ENCODE peak calls at places on chromosomes 4 and X, in six cellular contexts. M is CD8-positive, alpha-beta T cell; F is uterus; W is GM13977; V is IMR-90; T is K562. E is an unnamed sample.

GRCh38 chrX:28848707-28849106 is 261.5 kb downstream of the IL1RAPL1 start:
- DNase-seq in T (no peak), W (no peak), M (no peak), V (no peak), F (no peak), E (no peak)

GRCh38 chr4:8308856-8309771 is 39.6 kb downstream of the HTRA3 start:
- DNase-seq in W (no peak), M (no peak), T (no peak), F (peak), V (peak), E (no peak)

GRCh38 chrX:9164535-9165425 is 130.9 kb upstream of the FAM9B start:
- DNase-seq in T (no peak), W (no peak), V (no peak), M (no peak), F (no peak), E (no peak)

GRCh38 chrX:19889582-19890342 is 2.4 kb upstream of the SH3KBP1 start:
- DNase-seq in W (peak), V (peak), F (peak), T (peak), M (peak), E (peak)

GRCh38 chrX:1222511-1223252 is 10.2 kb upstream of the CRLF2 start:
- DNase-seq in M (no peak), F (no peak), T (no peak), V (no peak), W (no peak), E (no peak)

GRCh38 chr4:150577786-150578185 is 4.2 kb upstream of the MAB21L2 start:
- DNase-seq in T (no peak), W (no peak), V (no peak), M (no peak), F (no peak), E (no peak)

GRCh38 chr4:10006236-10006603 is 15.1 kb downstream of the SLC2A9 start:
- DNase-seq in V (no peak), T (no peak), W (no peak), F (peak), M (no peak), E (no peak)

GRCh38 chr4:7379719-7380118 is 55.0 kb downstream of the PSAPL1 start:
- DNase-seq in T (no peak), V (no peak), M (no peak), W (no peak), F (no peak), E (no peak)

GRCh38 chr4:109729563-109730293 is at the start of gene PLA2G12A:
- DNase-seq in V (peak), M (peak), T (peak), W (peak), F (peak), E (peak)

GRCh38 chr4:73653695-73654106 is 33.5 kb upstream of the RASSF6 start:
- DNase-seq in W (peak), V (peak), M (no peak), T (peak), F (no peak), E (peak)

GRCh38 chr4:69653147-69653546 is at the start of gene UGT2A1:
- DNase-seq in T (no peak), M (no peak), F (no peak), W (no peak), V (no peak), E (no peak)

GRCh38 chrX:7414753-7415152 is 266.8 kb upstream of the PUDP start:
- DNase-seq in F (no peak), V (no peak), T (no peak), W (no peak), M (no peak), E (no peak)

GRCh38 chrX:130114141-130114561 is 3.9 kb upstream of the ELF4 start:
- DNase-seq in M (no peak), V (peak), W (no peak), F (no peak), T (peak), E (no peak)

GRCh38 chrX:78650906-78651437 is 8.2 kb downstream of the RTL3 start:
- DNase-seq in M (no peak), F (no peak), T (no peak), W (peak), V (peak), E (no peak)

GRCh38 chrX:56219702-56220101 is 12.5 kb upstream of the KLF8 start:
- DNase-seq in T (no peak), W (no peak), M (no peak), F (no peak), V (no peak), E (no peak)

GRCh38 chr4:106421441-106422296 is 53.1 kb upstream of the GIMD1 start:
- DNase-seq in M (no peak), T (no peak), F (no peak), V (peak), W (no peak), E (no peak)

GRCh38 chr4:54433686-54434085 is 204.6 kb downstream of the PDGFRA start:
- DNase-seq in F (no peak), V (peak), M (no peak), T (peak), W (no peak), E (no peak)

GRCh38 chrX:38618152-38618551 is 56.8 kb downstream of the TSPAN7 start:
- DNase-seq in W (no peak), M (no peak), T (no peak), F (no peak), V (no peak), E (no peak)

GRCh38 chr4:119212964-119213606 is 572 bp downstream of the USP53 start:
- DNase-seq in T (peak), M (peak), V (peak), W (peak), F (peak), E (peak)

GRCh38 chrX:20718592-20718991 is 451.9 kb upstream of the RPS6KA3 start:
- DNase-seq in W (no peak), F (no peak), M (no peak), V (no peak), T (no peak), E (no peak)

GRCh38 chrX:13938053-13938765 is 91.5 kb downstream of the GEMIN8 start:
- DNase-seq in M (no peak), F (no peak), T (no peak), W (peak), V (peak), E (peak)

GRCh38 chrX:139554367-139554766 is 23.8 kb downstream of the F9 start:
- DNase-seq in T (no peak), W (no peak), M (no peak), F (no peak), V (no peak), E (no peak)

GRCh38 chrX:18810416-18810815 is 103.0 kb downstream of the PPEF1 start:
- DNase-seq in M (no peak), T (no peak), W (no peak), V (no peak), F (no peak), E (no peak)

GRCh38 chrX:16586371-16587112 is 63.4 kb upstream of the S100G start:
- DNase-seq in T (peak), W (no peak), M (no peak), F (no peak), V (no peak), E (no peak)

GRCh38 chrX:18674788-18675735 is 3.2 kb upstream of the RS1 start:
- DNase-seq in M (peak), W (peak), T (peak), F (peak), V (peak), E (peak)

GRCh38 chr4:123325241-123325681 is 71.3 kb upstream of the SPRY1 start:
- DNase-seq in W (peak), M (no peak), T (no peak), V (no peak), F (no peak), E (peak)

GRCh38 chr4:183600189-183600685 is 58.7 kb downstream of the RWDD4 start:
- DNase-seq in F (no peak), T (peak), V (no peak), M (no peak), W (no peak), E (no peak)

GRCh38 chrX:116379854-116380253 is 56.6 kb upstream of the SLC6A14 start:
- DNase-seq in T (no peak), F (no peak), W (no peak), V (peak), M (no peak), E (no peak)

GRCh38 chr4:20172070-20172760 is 79.5 kb upstream of the SLIT2 start:
- DNase-seq in T (no peak), F (no peak), M (no peak), V (no peak), W (no peak), E (no peak)

GRCh38 chr4:81550005-81550896 is 78.5 kb upstream of the RASGEF1B start:
- DNase-seq in W (no peak), M (no peak), F (peak), T (no peak), V (no peak), E (no peak)

GRCh38 chr4:187158003-187158402 is 434.3 kb upstream of the FAT1 start:
- DNase-seq in W (no peak), F (no peak), M (no peak), T (no peak), V (no peak), E (no peak)

GRCh38 chrX:70436380-70436779 is 8.3 kb upstream of the DLG3 start:
- DNase-seq in W (peak), F (no peak), V (no peak), T (peak), M (no peak), E (no peak)

GRCh38 chrX:154546354-154547244 is at the start of gene G6PD:
- DNase-seq in M (peak), T (peak), F (no peak), V (peak), W (peak), E (peak)

GRCh38 chrX:140521393-140521792 is 16.5 kb upstream of the SOX3 start:
- DNase-seq in V (no peak), F (no peak), T (no peak), M (no peak), W (no peak), E (no peak)

GRCh38 chrX:3962511-3963350 is 249.3 kb upstream of the PRKX start:
- DNase-seq in M (no peak), W (no peak), V (peak), T (peak), F (no peak), E (no peak)

GRCh38 chr4:6293097-6293445 is 23.4 kb downstream of the WFS1 start:
- DNase-seq in W (no peak), F (no peak), T (no peak), V (no peak), M (no peak), E (no peak)

GRCh38 chr4:139511320-139511719 is 44.7 kb downstream of the SETD7 start:
- DNase-seq in M (no peak), W (no peak), T (peak), F (no peak), V (no peak), E (no peak)

GRCh38 chr4:139506774-139507173 is 49.2 kb downstream of the SETD7 start:
- DNase-seq in W (no peak), F (no peak), T (no peak), M (no peak), V (no peak), E (no peak)

GRCh38 chr4:139508581-139509237 is 47.3 kb downstream of the SETD7 start:
- DNase-seq in F (no peak), M (no peak), V (no peak), W (no peak), T (no peak), E (no peak)

GRCh38 chr4:139514382-139515059 is 41.5 kb downstream of the SETD7 start:
- DNase-seq in T (peak), V (no peak), W (no peak), M (no peak), F (no peak), E (no peak)

DNA sequence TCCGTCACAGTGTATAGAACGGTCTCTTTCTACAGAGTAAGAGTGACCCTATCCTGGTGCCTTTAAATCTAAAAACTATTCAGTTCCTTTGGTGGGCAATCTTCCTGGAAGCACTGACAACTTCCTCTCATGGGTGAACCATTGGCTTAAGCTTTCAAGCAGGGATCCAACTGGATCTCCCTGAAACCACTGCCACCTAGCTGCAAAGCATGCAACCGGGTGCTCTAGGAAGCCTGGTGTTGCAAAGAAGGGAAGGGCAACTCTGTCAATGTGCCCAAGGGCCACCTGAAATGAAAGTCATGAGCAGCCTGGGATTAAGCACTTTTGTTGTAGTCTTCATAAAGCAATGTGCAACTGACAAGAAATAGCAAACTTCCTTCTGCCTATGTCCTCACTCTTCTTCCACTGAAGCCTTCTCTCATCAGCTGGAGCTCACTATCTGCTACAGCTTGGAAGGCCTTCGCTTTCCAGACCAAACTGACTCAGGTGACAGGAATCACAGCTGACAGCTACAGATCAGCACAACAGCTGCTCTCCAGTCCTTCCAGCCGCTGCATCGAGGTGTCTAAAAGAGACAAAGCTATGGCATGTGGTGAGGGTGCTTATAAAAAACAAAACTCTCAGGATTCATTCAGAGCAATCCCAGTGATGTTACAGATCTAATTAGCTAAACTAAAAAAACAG is 46.1 kb downstream of the SETD7 start:
- DNase-seq in V (no peak), T (peak), F (no peak), M (no peak), W (no peak), E (no peak)
- TF ChIP-seq CTCF in V (peak), T (peak), F (peak), M (no peak), W (peak), E (peak)

DNA sequence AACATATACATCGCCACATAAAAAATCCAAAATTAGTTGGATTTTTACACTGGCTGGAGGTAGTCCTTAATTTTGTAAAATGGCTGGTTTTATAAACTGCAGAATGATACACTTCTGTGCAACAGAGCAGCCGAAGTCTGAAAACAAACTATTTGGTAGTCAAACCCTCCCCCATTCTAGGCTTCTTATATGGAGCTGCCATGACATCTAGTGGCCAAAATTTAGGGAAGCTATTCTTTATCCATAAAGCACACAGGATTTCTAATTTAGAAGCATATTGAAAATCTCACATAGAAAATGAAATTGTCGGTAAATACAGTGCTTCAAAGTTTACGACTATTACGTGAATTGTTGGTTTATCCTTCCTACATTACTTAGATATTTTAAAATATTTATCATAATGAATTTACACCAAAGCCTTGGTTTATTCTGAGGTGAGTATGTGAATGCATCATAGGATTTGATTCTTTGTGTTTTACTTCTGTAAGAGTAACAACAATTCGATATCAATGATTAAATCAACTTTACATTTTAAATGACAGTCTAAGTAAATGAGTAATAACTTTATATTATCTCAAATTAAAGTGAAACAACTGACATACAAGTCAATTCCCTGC is 113.4 kb upstream of the FAM241A start:
- DNase-seq in V (peak), W (peak), F (peak), M (no peak), T (peak), E (peak)
- TF ChIP-seq CTCF in V (peak), W (peak), F (peak), M (no peak), T (peak), E (peak)

GRCh38 chr4:18689308-18689915 is 667.9 kb upstream of the LCORL start:
- DNase-seq in V (peak), M (peak), W (peak), T (peak), F (peak), E (peak)
- TF ChIP-seq CTCF in V (peak), M (peak), W (peak), T (peak), F (peak), E (peak)

DNA sequence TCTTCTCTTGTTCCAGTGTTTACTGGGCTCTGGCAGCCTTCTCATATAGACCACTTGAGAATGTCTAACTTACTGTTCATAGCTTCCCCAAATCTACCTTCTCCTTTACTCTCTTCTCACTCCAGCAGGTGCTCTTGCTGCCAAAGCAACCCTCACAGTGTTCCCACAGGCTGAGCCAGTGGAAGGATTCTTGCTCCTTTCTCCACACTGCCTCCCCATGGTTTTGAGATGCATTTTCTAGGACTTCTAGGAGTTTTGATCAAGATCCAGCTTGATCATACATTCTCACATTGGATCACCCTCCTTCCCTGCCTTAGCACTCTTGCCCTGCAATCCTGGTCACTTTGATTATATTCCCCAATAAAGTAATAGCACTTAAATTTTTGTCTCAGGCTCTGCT is 230.8 kb downstream of the TMEM47 start:
- DNase-seq in V (no peak), W (no peak), F (no peak), M (no peak), T (no peak), E (no peak)
- TF ChIP-seq CTCF in V (no peak), W (no peak), F (no peak), M (no peak), T (no peak), E (no peak)

DNA sequence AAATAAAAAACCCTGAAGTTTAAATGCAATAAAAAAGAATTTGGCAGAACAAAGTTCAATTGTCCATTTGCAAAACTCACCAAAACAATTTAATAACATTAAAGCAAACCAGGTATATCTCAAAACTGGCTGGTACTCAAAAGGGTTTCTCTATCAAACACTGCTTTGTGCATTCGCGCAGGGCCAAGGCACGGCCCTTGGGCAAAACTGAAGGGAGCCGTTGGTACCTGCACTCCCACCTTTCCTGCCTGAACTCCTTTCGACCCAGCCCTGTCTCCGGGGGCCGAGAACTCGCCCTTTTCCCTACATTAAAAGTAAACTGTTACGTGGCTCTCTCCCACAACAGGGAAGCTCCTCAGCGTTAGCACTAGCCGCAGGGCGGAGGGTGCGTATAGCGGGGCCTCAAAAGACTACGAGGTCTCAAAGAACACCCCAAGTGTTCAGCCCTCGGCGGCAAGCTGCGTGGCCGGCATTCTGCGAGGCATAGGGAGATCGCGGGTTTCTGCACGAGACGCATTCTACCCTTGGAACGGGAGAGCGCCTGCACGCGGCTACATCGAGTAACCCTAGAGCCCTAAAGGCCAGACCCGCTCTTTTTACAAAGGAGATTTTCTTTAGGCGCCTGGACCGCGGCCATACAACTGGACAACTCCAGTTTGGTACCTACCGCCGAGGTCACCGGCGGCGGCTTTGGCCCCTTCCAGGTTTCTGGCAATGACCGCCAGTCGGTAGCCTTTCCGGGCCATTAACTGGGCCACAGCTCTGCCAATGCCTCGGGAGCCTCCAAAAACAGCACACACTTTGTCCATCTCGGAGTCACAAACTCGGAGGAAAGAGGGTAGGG is 552 bp downstream of the CBR4 start:
- DNase-seq in F (peak), T (peak), V (peak), W (no peak), M (peak), E (peak)
- TF ChIP-seq CTCF in F (peak), T (no peak), V (peak), W (peak), M (peak), E (no peak)

GRCh38 chr4:89347363-89347762 is 39.8 kb upstream of the GPRIN3 start:
- DNase-seq in T (no peak), W (no peak), V (no peak), M (no peak), F (no peak), E (no peak)

GRCh38 chr4:89352541-89352940 is 44.9 kb upstream of the GPRIN3 start:
- DNase-seq in F (no peak), T (no peak), M (no peak), W (no peak), V (no peak), E (no peak)

GRCh38 chr4:89353514-89353913 is 45.9 kb upstream of the GPRIN3 start:
- DNase-seq in M (no peak), V (no peak), W (no peak), T (no peak), F (no peak), E (no peak)

GRCh38 chr4:89356086-89356485 is 48.5 kb upstream of the GPRIN3 start:
- DNase-seq in M (no peak), F (no peak), T (no peak), V (no peak), W (no peak), E (no peak)

DNA sequence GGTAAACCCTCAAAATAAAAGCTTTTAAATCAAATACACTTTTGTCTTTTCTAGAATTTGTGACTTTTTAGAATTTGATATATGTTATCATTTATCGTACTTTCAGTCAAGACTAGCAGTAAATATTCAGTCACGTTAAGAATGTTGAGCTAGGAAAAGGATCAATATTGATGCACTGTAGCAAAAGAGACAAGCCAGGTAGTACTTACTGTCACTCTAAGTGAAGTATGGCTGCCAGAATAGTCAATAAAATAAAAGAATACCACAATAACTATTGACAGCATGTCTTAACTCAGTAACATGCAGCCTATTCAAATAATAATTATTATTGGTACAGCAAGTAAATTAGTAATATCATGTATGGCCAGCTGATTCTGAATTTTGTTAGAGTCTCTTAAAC is 43.6 kb upstream of the GPRIN3 start:
- DNase-seq in W (no peak), F (no peak), V (no peak), M (no peak), T (no peak), E (no peak)
- TF ChIP-seq CTCF in W (no peak), F (no peak), V (no peak), M (no peak), T (no peak), E (no peak)